ENCODE peak calls at places on chromosomes 2 and 18, in eight cellular contexts. X is NCI-H2171, C is HFFc6, G is type B pancreatic cell, I is mesothelial cell of epicardium, Z is mucosa of descending colon, L is GM12865, M is M059J. Q is an unnamed sample.

GRCh38 chr18:23136326-23137092 is 1.2 kb downstream of the CABLES1 start:
- DNase-seq in X (no peak), C (no peak), G (no peak), I (no peak), Z (no peak), L (peak), M (peak), Q (no peak)

GRCh38 chr2:189016311-189016830 is 42.2 kb downstream of the COL3A1 start:
- DNase-seq in X (no peak), C (no peak), G (no peak), I (no peak), Z (no peak), L (no peak), M (no peak), Q (no peak)

GRCh38 chr18:26631135-26631534 is 82.8 kb upstream of the KCTD1 start:
- DNase-seq in X (no peak), C (no peak), G (no peak), I (no peak), Z (no peak), L (no peak), M (no peak), Q (no peak)

GRCh38 chr2:7555260-7555659 is 638.0 kb downstream of the RNF144A start:
- DNase-seq in X (no peak), C (no peak), G (no peak), I (no peak), Z (no peak), L (no peak), M (no peak), Q (no peak)

GRCh38 chr2:2613279-2614199 is 282.5 kb upstream of the MYT1L start:
- DNase-seq in X (peak), C (peak), G (peak), I (peak), Z (peak), L (peak), M (peak), Q (peak)

GRCh38 chr2:241673189-241673663 is 13.4 kb downstream of the DTYMK start:
- DNase-seq in X (no peak), C (no peak), G (no peak), I (no peak), Z (no peak), L (no peak), M (no peak), Q (no peak)

GRCh38 chr2:73939419-73939818 is 12.7 kb downstream of the DGUOK start:
- DNase-seq in X (no peak), C (peak), G (no peak), I (no peak), Z (no peak), L (no peak), M (peak), Q (no peak)

GRCh38 chr2:127197475-127198385 is 22.4 kb downstream of the CYP27C1 start:
- DNase-seq in X (peak), C (peak), G (peak), I (no peak), Z (peak), L (peak), M (peak), Q (no peak)

GRCh38 chr2:85548608-85548900 is 9.6 kb downstream of the MAT2A start:
- DNase-seq in X (no peak), C (no peak), G (no peak), I (no peak), Z (no peak), L (no peak), M (no peak), Q (no peak)

GRCh38 chr2:176131617-176132396 is 2.3 kb downstream of the HOXD8 start:
- DNase-seq in X (no peak), C (no peak), G (no peak), I (no peak), Z (no peak), L (no peak), M (no peak), Q (no peak)

GRCh38 chr2:26627350-26628105 is 13.6 kb downstream of the CIB4 start:
- DNase-seq in X (no peak), C (no peak), G (no peak), I (no peak), Z (no peak), L (no peak), M (no peak), Q (no peak)

GRCh38 chr2:230202430-230203109 is 17.2 kb downstream of the SP110 start:
- DNase-seq in X (no peak), C (no peak), G (no peak), I (no peak), Z (no peak), L (peak), M (no peak), Q (no peak)

GRCh38 chr2:136135924-136136906 is 18.3 kb upstream of the CXCR4 start:
- DNase-seq in X (peak), C (no peak), G (no peak), I (no peak), Z (peak), L (peak), M (no peak), Q (no peak)

GRCh38 chr2:135815269-135815668 is 21.7 kb downstream of the LCT start:
- DNase-seq in X (no peak), C (no peak), G (no peak), I (no peak), Z (no peak), L (no peak), M (no peak), Q (no peak)

GRCh38 chr2:69911985-69912563 is 2.8 kb upstream of the MXD1 start:
- DNase-seq in X (peak), C (peak), G (no peak), I (no peak), Z (no peak), L (peak), M (peak), Q (no peak)

GRCh38 chr2:28624798-28625701 is 126.6 kb upstream of the PPP1CB start:
- DNase-seq in X (no peak), C (peak), G (no peak), I (no peak), Z (peak), L (peak), M (peak), Q (no peak)

GRCh38 chr2:233671290-233672161 is at the start of gene UGT1A9:
- DNase-seq in X (no peak), C (no peak), G (no peak), I (no peak), Z (no peak), L (no peak), M (no peak), Q (no peak)

GRCh38 chr2:21268197-21268870 is 144.6 kb downstream of the TDRD15 start:
- DNase-seq in X (no peak), C (no peak), G (no peak), I (no peak), Z (no peak), L (no peak), M (peak), Q (no peak)

GRCh38 chr2:124112966-124113365 is 87.9 kb downstream of the CNTNAP5 start:
- DNase-seq in X (no peak), C (no peak), G (no peak), I (no peak), Z (no peak), L (no peak), M (peak), Q (no peak)

GRCh38 chr2:42572297-42573081 is 4.1 kb downstream of the MTA3 start:
- DNase-seq in X (no peak), C (no peak), G (no peak), I (no peak), Z (no peak), L (no peak), M (no peak), Q (no peak)

GRCh38 chr2:46814160-46814559 is 101.4 kb downstream of the MCFD2 start:
- DNase-seq in X (no peak), C (no peak), G (peak), I (no peak), Z (peak), L (no peak), M (peak), Q (no peak)

GRCh38 chr18:26978812-26979341 is 113.4 kb upstream of the AQP4 start:
- DNase-seq in X (no peak), C (no peak), G (no peak), I (no peak), Z (no peak), L (peak), M (peak), Q (no peak)

GRCh38 chr2:215218587-215219577 is 80.5 kb upstream of the ABCA12 start:
- DNase-seq in X (no peak), C (peak), G (no peak), I (no peak), Z (no peak), L (no peak), M (peak), Q (no peak)

GRCh38 chr18:45997689-45998088 is 30.6 kb upstream of the EPG5 start:
- DNase-seq in X (no peak), C (no peak), G (no peak), I (no peak), Z (no peak), L (no peak), M (no peak), Q (no peak)

GRCh38 chr2:38037757-38038615 is 38.0 kb downstream of the CYP1B1 start:
- DNase-seq in X (no peak), C (no peak), G (no peak), I (no peak), Z (peak), L (peak), M (peak), Q (peak)

GRCh38 chr2:166090346-166090745 is 37.5 kb downstream of the SCN1A start:
- DNase-seq in X (no peak), C (no peak), G (no peak), I (no peak), Z (no peak), L (no peak), M (no peak), Q (no peak)

GRCh38 chr18:25262920-25263319 is 89.0 kb downstream of the ZNF521 start:
- DNase-seq in X (no peak), C (peak), G (no peak), I (no peak), Z (no peak), L (no peak), M (peak), Q (no peak)

GRCh38 chr18:9330419-9330818 is 4.2 kb upstream of the TWSG1 start:
- DNase-seq in X (no peak), C (no peak), G (no peak), I (no peak), Z (no peak), L (no peak), M (no peak), Q (no peak)

GRCh38 chr2:37985333-37985732 is 60.2 kb downstream of the RMDN2 start:
- DNase-seq in X (no peak), C (peak), G (no peak), I (no peak), Z (no peak), L (peak), M (peak), Q (no peak)

GRCh38 chr18:45156941-45157340 is 458.3 kb upstream of the SLC14A2 start:
- DNase-seq in X (no peak), C (peak), G (no peak), I (no peak), Z (no peak), L (no peak), M (peak), Q (no peak)

GRCh38 chr2:84676295-84676694 is 160.0 kb downstream of the DNAH6 start:
- DNase-seq in X (no peak), C (peak), G (no peak), I (no peak), Z (no peak), L (no peak), M (peak), Q (no peak)

GRCh38 chr2:20916604-20917286 is 93.8 kb upstream of the LDAH start:
- DNase-seq in X (no peak), C (peak), G (no peak), I (no peak), Z (no peak), L (no peak), M (no peak), Q (no peak)

Q was measured in omental fat pad.